ENCODE peak calls at places on chromosomes 11 and 22, in six cellular contexts. V is activated T-helper 1 cell treated with Interleukin-2 at 50 U/mL for 16 hours, D is HuH-7.5, C is brain microvascular endothelial cell, Z is epithelial cell of esophagus, S is T follicular helper cell. W is an unnamed sample.

GRCh38 chr22:29146101-29146560 is 59.6 kb upstream of the EMID1 start:
- DNase-seq in Z (no peak), D (no peak), S (no peak), C (no peak), V (no peak), W (no peak)

GRCh38 chr11:62182147-62182869 is 7.7 kb upstream of the SCGB1D1 start:
- DNase-seq in Z (no peak), C (no peak), V (no peak), D (no peak), S (no peak), W (no peak)

GRCh38 chr11:121520243-121521144 is 67.7 kb upstream of the SORL1-AS1 start:
- DNase-seq in Z (peak), S (no peak), C (peak), D (no peak), V (no peak), W (no peak)

GRCh38 chr11:72968395-72968794 is 154.2 kb downstream of the ATG16L2 start:
- DNase-seq in D (no peak), V (no peak), C (no peak), Z (no peak), S (no peak), W (no peak)

GRCh38 chr11:74325649-74326645 is 14.5 kb upstream of the P4HA3 start:
- DNase-seq in Z (no peak), D (no peak), V (no peak), C (peak), S (no peak), W (peak)

GRCh38 chr11:117876341-117877119 is at the start of gene FXYD6:
- DNase-seq in V (no peak), Z (no peak), C (no peak), S (no peak), D (no peak), W (no peak)

GRCh38 chr22:50704510-50705218 is 32.0 kb downstream of the SHANK3 start:
- DNase-seq in Z (no peak), V (no peak), S (no peak), C (no peak), D (no peak), W (no peak)

GRCh38 chr22:22902247-22902962 is 14.8 kb downstream of the IGLL5 start:
- DNase-seq in S (no peak), Z (no peak), C (no peak), D (no peak), V (no peak), W (no peak)

GRCh38 chr11:118295834-118296454 is 8.6 kb upstream of the CD3E start:
- DNase-seq in Z (peak), S (no peak), C (peak), D (no peak), V (no peak), W (peak)

GRCh38 chr11:69359735-69360470 is 65.9 kb downstream of the MYEOV start:
- DNase-seq in V (no peak), S (no peak), C (peak), D (no peak), Z (no peak), W (no peak)

GRCh38 chr11:131624526-131624925 is 254.1 kb downstream of the NTM start:
- DNase-seq in D (no peak), V (no peak), Z (no peak), S (no peak), C (no peak), W (peak)